ENCODE peak calls at places on chromosomes 5 and 9, in ten cellular contexts. One of them, this sample, is unnamed.
A peak's percentile ranks its signal among the peaks of the same experiment; 100 is the strongest.

GRCh38 chr9:25472085-25472607 is 206.1 kb downstream of the TUSC1 start:
- DNase-seq in Calu3: no peak
- DNase-seq in activated CD8-positive, alpha-beta memory T cell treated with anti-CD3 and anti-CD28 coated beads, Interleukin-2, amount 50 U/mL, for 4 hours: no peak
- DNase-seq in CD8-positive, alpha-beta T cell: no peak
- DNase-seq in SHP77 treated with DMSO at 0.1 percent for 48 hours: no peak
- DNase-seq in stromal cell of bone marrow: no peak
- DNase-seq in CD4-positive, CD25-positive, alpha-beta regulatory T cell: no peak
- DNase-seq in pons: no peak
- DNase-seq in stimulated activated CD8-positive, alpha-beta memory T cell treated with anti-CD3 and anti-CD28 coated beads, Interleukin-2, amount 100 ng/mL, for 48 hours: no peak
- DNase-seq in mucosa of gallbladder: no peak
- DNase-seq in this sample: no peak

GRCh38 chr5:116575635-116576042 is 1.0 kb upstream of the SEMA6A start:
- DNase-seq in Calu3: peak; percentile 32
- DNase-seq in CD4-positive, CD25-positive, alpha-beta regulatory T cell: no peak
- DNase-seq in stromal cell of bone marrow: no peak
- DNase-seq in SHP77 treated with DMSO at 0.1 percent for 48 hours: no peak
- DNase-seq in activated CD8-positive, alpha-beta memory T cell treated with anti-CD3 and anti-CD28 coated beads, Interleukin-2, amount 50 U/mL, for 4 hours: no peak
- DNase-seq in mucosa of gallbladder: peak; percentile 26
- DNase-seq in stimulated activated CD8-positive, alpha-beta memory T cell treated with anti-CD3 and anti-CD28 coated beads, Interleukin-2, amount 100 ng/mL, for 48 hours: no peak
- DNase-seq in CD8-positive, alpha-beta T cell: no peak
- DNase-seq in pons: no peak
- DNase-seq in this sample: no peak

GRCh38 chr5:73213566-73213998 is 40.6 kb downstream of the TMEM174 start:
- DNase-seq in CD8-positive, alpha-beta T cell: no peak
- DNase-seq in mucosa of gallbladder: no peak
- DNase-seq in SHP77 treated with DMSO at 0.1 percent for 48 hours: no peak
- DNase-seq in Calu3: peak; percentile 30
- DNase-seq in CD4-positive, CD25-positive, alpha-beta regulatory T cell: no peak
- DNase-seq in stimulated activated CD8-positive, alpha-beta memory T cell treated with anti-CD3 and anti-CD28 coated beads, Interleukin-2, amount 100 ng/mL, for 48 hours: no peak
- DNase-seq in pons: no peak
- DNase-seq in stromal cell of bone marrow: no peak
- DNase-seq in activated CD8-positive, alpha-beta memory T cell treated with anti-CD3 and anti-CD28 coated beads, Interleukin-2, amount 50 U/mL, for 4 hours: no peak
- DNase-seq in this sample: no peak

GRCh38 chr9:96061293-96061987 is 185.9 kb downstream of the ERCC6L2 start:
- DNase-seq in pons: peak; percentile 77
- DNase-seq in mucosa of gallbladder: peak; percentile 38
- DNase-seq in CD4-positive, CD25-positive, alpha-beta regulatory T cell: peak; percentile 51
- DNase-seq in stromal cell of bone marrow: no peak
- DNase-seq in activated CD8-positive, alpha-beta memory T cell treated with anti-CD3 and anti-CD28 coated beads, Interleukin-2, amount 50 U/mL, for 4 hours: peak; percentile 56
- DNase-seq in Calu3: peak; percentile 7
- DNase-seq in SHP77 treated with DMSO at 0.1 percent for 48 hours: no peak
- DNase-seq in CD8-positive, alpha-beta T cell: peak; percentile 52
- DNase-seq in stimulated activated CD8-positive, alpha-beta memory T cell treated with anti-CD3 and anti-CD28 coated beads, Interleukin-2, amount 100 ng/mL, for 48 hours: no peak
- DNase-seq in this sample: peak; percentile 74

GRCh38 chr9:137381501-137382443 is 41.2 kb downstream of the EXD3 start:
- DNase-seq in pons: no peak
- DNase-seq in activated CD8-positive, alpha-beta memory T cell treated with anti-CD3 and anti-CD28 coated beads, Interleukin-2, amount 50 U/mL, for 4 hours: no peak
- DNase-seq in CD4-positive, CD25-positive, alpha-beta regulatory T cell: no peak
- DNase-seq in SHP77 treated with DMSO at 0.1 percent for 48 hours: no peak
- DNase-seq in CD8-positive, alpha-beta T cell: no peak
- DNase-seq in stimulated activated CD8-positive, alpha-beta memory T cell treated with anti-CD3 and anti-CD28 coated beads, Interleukin-2, amount 100 ng/mL, for 48 hours: no peak
- DNase-seq in Calu3: no peak
- DNase-seq in stromal cell of bone marrow: no peak
- DNase-seq in mucosa of gallbladder: no peak
- DNase-seq in this sample: no peak

GRCh38 chr5:18772475-18772874 is 1138.2 kb downstream of the TAF11L14 start:
- DNase-seq in activated CD8-positive, alpha-beta memory T cell treated with anti-CD3 and anti-CD28 coated beads, Interleukin-2, amount 50 U/mL, for 4 hours: no peak
- DNase-seq in CD4-positive, CD25-positive, alpha-beta regulatory T cell: no peak
- DNase-seq in SHP77 treated with DMSO at 0.1 percent for 48 hours: peak; percentile 84
- DNase-seq in mucosa of gallbladder: no peak
- DNase-seq in CD8-positive, alpha-beta T cell: no peak
- DNase-seq in stromal cell of bone marrow: no peak
- DNase-seq in pons: no peak
- DNase-seq in stimulated activated CD8-positive, alpha-beta memory T cell treated with anti-CD3 and anti-CD28 coated beads, Interleukin-2, amount 100 ng/mL, for 48 hours: no peak
- DNase-seq in Calu3: peak; percentile 43
- DNase-seq in this sample: no peak

GRCh38 chr9:22446589-22446949 is at the start of gene DMRTA1:
- DNase-seq in stimulated activated CD8-positive, alpha-beta memory T cell treated with anti-CD3 and anti-CD28 coated beads, Interleukin-2, amount 100 ng/mL, for 48 hours: no peak
- DNase-seq in stromal cell of bone marrow: peak; percentile 66
- DNase-seq in pons: peak; percentile 54
- DNase-seq in mucosa of gallbladder: peak; percentile 86
- DNase-seq in Calu3: peak; percentile 84
- DNase-seq in activated CD8-positive, alpha-beta memory T cell treated with anti-CD3 and anti-CD28 coated beads, Interleukin-2, amount 50 U/mL, for 4 hours: no peak
- DNase-seq in CD4-positive, CD25-positive, alpha-beta regulatory T cell: no peak
- DNase-seq in CD8-positive, alpha-beta T cell: no peak
- DNase-seq in SHP77 treated with DMSO at 0.1 percent for 48 hours: no peak
- DNase-seq in this sample: peak; percentile 61

GRCh38 chr5:77560677-77561263 is 68.7 kb upstream of the WDR41 start:
- DNase-seq in Calu3: peak; percentile 26
- DNase-seq in mucosa of gallbladder: no peak
- DNase-seq in activated CD8-positive, alpha-beta memory T cell treated with anti-CD3 and anti-CD28 coated beads, Interleukin-2, amount 50 U/mL, for 4 hours: no peak
- DNase-seq in SHP77 treated with DMSO at 0.1 percent for 48 hours: peak; percentile 59
- DNase-seq in stromal cell of bone marrow: peak; percentile 26
- DNase-seq in pons: peak; percentile 65
- DNase-seq in CD4-positive, CD25-positive, alpha-beta regulatory T cell: peak; percentile 3
- DNase-seq in CD8-positive, alpha-beta T cell: no peak
- DNase-seq in stimulated activated CD8-positive, alpha-beta memory T cell treated with anti-CD3 and anti-CD28 coated beads, Interleukin-2, amount 100 ng/mL, for 48 hours: no peak
- DNase-seq in this sample: peak; percentile 51

This sample was measured in globus pallidus.